ENCODE peak calls at places on chromosomes 3 and 15, in nine cellular contexts. Y, Z, X, T, J, V, A, C and D are unnamed samples.

GRCh38 chr3:113212155-113212844 is 943 bp downstream of the BOC start:
- DNase-seq in Y (peak; percentile 59), Z (no peak), X (no peak), T (peak; percentile 9), J (no peak), V (no peak), A (no peak), C (no peak), D (peak; percentile 39)

GRCh38 chr3:48561045-48561736 is 2.4 kb downstream of the UCN2 start:
- DNase-seq in Y (peak; percentile 39), Z (peak; percentile 19), X (no peak), T (no peak), J (peak; percentile 81), V (no peak), A (no peak), C (no peak), D (peak; percentile 89)

GRCh38 chr3:194640829-194641228 is 7.6 kb upstream of the TMEM44 start:
- DNase-seq in Y (no peak), Z (no peak), X (no peak), T (no peak), J (no peak), V (no peak), A (no peak), C (no peak), D (peak; percentile 37)

GRCh38 chr3:71801986-71802385 is 17.0 kb upstream of the PROK2 start:
- DNase-seq in Y (no peak), Z (no peak), X (no peak), T (no peak), J (no peak), V (no peak), A (no peak), C (no peak), D (no peak)

GRCh38 chr3:24401811-24402185 is 92.9 kb downstream of the THRB start:
- DNase-seq in Y (no peak), Z (peak; percentile 27), X (no peak), T (no peak), J (no peak), V (no peak), A (no peak), C (no peak), D (no peak)

GRCh38 chr3:128823638-128824037 is 55.8 kb upstream of the ACAD9 start:
- DNase-seq in Y (no peak), Z (no peak), X (no peak), T (no peak), J (no peak), V (no peak), A (no peak), C (no peak), D (no peak)

GRCh38 chr3:113002676-113003075 is 11.9 kb downstream of the GTPBP8 start:
- DNase-seq in Y (no peak), Z (no peak), X (no peak), T (no peak), J (no peak), V (no peak), A (no peak), C (no peak), D (no peak)

GRCh38 chr3:128282392-128283196 is 129.3 kb downstream of the EEFSEC start:
- DNase-seq in Y (peak; percentile 79), Z (no peak), X (peak; percentile 69), T (peak; percentile 23), J (no peak), V (no peak), A (no peak), C (peak; percentile 53), D (no peak)

DNA sequence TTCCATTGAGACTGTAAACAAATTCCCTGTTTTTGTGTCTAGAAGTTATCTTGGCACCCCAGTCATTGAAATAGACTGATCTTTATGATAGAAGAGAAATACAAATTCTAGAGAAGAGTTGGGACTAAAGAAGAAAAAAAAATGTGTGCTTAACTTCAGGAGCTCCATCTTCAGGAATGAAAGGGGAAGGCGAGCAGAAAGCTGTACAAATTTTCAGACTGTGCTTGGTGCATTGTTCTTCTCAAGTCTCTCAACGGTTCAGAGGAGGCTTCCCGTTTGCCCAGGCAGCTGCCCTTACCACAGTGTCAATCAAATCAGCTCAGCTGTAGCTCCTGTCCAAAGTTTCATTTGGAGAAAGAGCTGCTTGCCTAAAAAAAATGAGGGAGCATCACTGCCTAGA is 41.7 kb downstream of the OXSM start:
- DNase-seq in Y (peak; percentile 20), Z (peak; percentile 77), X (no peak), T (peak; percentile 32), J (no peak), V (no peak), A (no peak), C (no peak), D (no peak)
- TF ChIP-seq CTCF in Y (peak; percentile 48), Z (peak; percentile 48), X (no peak), T (peak; percentile 20), J (no peak), V (peak; percentile 39), A (peak; percentile 37), C (peak; percentile 50), D (peak; percentile 15)

GRCh38 chr3:98013428-98014349 is 21.4 kb downstream of the GABRR3 start:
- DNase-seq in Y (no peak), Z (no peak), X (no peak), T (peak; percentile 88), J (no peak), V (no peak), A (no peak), C (peak; percentile 57), D (no peak)

GRCh38 chr3:98012974-98013373 is 22.1 kb downstream of the GABRR3 start:
- DNase-seq in Y (peak; percentile 25), Z (no peak), X (no peak), T (peak; percentile 26), J (no peak), V (no peak), A (no peak), C (peak; percentile 44), D (no peak)

GRCh38 chr3:98010194-98010882 is 24.8 kb downstream of the GABRR3 start:
- DNase-seq in Y (no peak), Z (no peak), X (no peak), T (no peak), J (no peak), V (no peak), A (no peak), C (no peak), D (peak; percentile 33)

GRCh38 chr3:98005438-98005837 is 29.7 kb downstream of the GABRR3 start:
- DNase-seq in Y (no peak), Z (no peak), X (no peak), T (no peak), J (no peak), V (no peak), A (no peak), C (no peak), D (no peak)

DNA sequence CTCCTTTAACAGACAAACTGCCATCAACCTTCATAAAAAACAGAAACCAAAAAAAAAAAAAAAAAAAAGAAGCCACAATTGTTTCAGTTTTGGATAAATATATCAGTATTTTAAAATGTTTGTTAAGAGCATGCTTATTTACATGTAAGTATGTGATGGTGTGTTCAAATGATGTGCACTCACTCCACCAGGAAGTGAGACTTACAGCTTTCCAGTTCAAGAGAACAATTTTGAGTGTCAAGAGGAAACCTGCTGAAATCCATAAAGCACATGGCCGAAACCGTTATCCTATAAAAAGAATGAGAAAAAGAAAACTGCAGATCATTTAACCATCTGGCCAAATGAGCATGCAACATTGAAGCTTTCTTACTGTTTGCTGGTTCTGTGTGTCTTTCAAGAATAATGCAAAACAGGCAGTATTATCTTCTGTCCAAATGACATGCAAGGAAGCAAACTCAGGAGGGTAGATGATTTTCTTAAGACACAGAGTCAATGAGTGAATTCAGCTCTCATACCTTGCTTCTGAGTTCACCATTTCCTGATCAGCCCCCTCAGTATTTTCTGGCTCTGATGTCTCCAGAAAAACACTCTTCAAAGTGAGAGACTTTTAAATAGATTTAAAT is 26.3 kb downstream of the GABRR3 start:
- DNase-seq in Y (no peak), Z (peak; percentile 53), X (no peak), T (no peak), J (no peak), V (no peak), A (no peak), C (no peak), D (no peak)
- TF ChIP-seq CTCF in Y (no peak), Z (no peak), X (no peak), T (no peak), J (no peak), V (no peak), A (no peak), C (no peak), D (no peak)

GRCh38 chr3:7487763-7488162 is 626.8 kb downstream of the GRM7 start:
- DNase-seq in Y (no peak), Z (no peak), X (no peak), T (no peak), J (no peak), V (no peak), A (no peak), C (no peak), D (no peak)
- TF ChIP-seq CTCF in Y (no peak), Z (no peak), X (peak; percentile 11), T (no peak), J (no peak), V (no peak), A (no peak), C (no peak), D (no peak)

GRCh38 chr3:13416002-13416793 is 3.9 kb downstream of the NUP210 start:
- DNase-seq in Y (no peak), Z (no peak), X (no peak), T (no peak), J (peak; percentile 59), V (no peak), A (no peak), C (no peak), D (peak; percentile 27)
- TF ChIP-seq CTCF in Y (no peak), Z (peak; percentile 43), X (peak; percentile 18), T (no peak), J (peak; percentile 49), V (peak; percentile 18), A (no peak), C (no peak), D (peak; percentile 33)

DNA sequence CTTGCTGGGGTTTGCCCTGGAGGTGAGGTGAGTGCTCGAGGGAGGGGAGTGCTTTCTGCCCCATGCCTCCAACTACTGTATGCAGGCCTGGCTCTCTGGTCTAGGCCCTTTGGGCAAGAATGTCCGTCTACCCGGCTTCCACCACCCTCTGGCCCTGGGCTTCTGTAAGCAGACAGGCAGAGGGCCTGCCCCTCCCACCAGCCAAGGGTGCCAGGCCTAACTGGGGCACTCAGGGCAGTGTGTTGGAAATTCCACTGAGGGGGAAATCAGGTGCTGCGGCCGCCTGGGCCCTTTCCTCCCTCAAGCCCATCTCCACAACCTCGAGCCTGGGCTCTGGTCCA is 9.4 kb downstream of the DLL4 start:
- DNase-seq in Y (no peak), Z (no peak), X (no peak), T (no peak), J (no peak), V (no peak), A (no peak), C (no peak), D (no peak)
- TF ChIP-seq CTCF in Y (no peak), Z (no peak), X (no peak), T (no peak), J (no peak), V (no peak), A (no peak), C (no peak), D (no peak)